ENCODE peak calls at places on chromosomes 13 and 19, in nine cellular contexts. Y, S, F, B, N, L, E, I and K are unnamed samples.

GRCh38 chr19:48967346-48968178 is 2.5 kb downstream of the FTL start:
- DNase-seq in I (no peak), Y (no peak), E (no peak), B (peak; percentile 69), F (no peak), L (no peak), N (peak; percentile 80), S (no peak), K (no peak)

GRCh38 chr19:11984986-11985385 is 20.1 kb downstream of the ZNF763 start:
- DNase-seq in B (no peak), E (no peak), L (peak; percentile 11), Y (no peak), S (no peak), I (no peak), F (no peak), N (no peak), K (no peak)

GRCh38 chr19:15461694-15462093 is 2.6 kb downstream of the RASAL3 start:
- DNase-seq in B (no peak), F (no peak), S (no peak), N (no peak), L (no peak), Y (no peak), I (no peak), E (no peak), K (no peak)

GRCh38 chr19:33175156-33175782 is 18.9 kb upstream of the LRP3 start:
- DNase-seq in F (no peak), B (no peak), E (no peak), S (no peak), N (no peak), L (no peak), Y (no peak), I (no peak), K (no peak)

GRCh38 chr19:56159009-56159501 is 16.8 kb upstream of the GALP start:
- DNase-seq in N (no peak), F (no peak), L (no peak), B (no peak), I (no peak), E (no peak), Y (no peak), S (no peak), K (no peak)

GRCh38 chr13:26621731-26622401 is 64.4 kb downstream of the WASF3 start:
- DNase-seq in I (no peak), B (no peak), E (no peak), F (no peak), S (no peak), Y (no peak), N (no peak), L (no peak), K (no peak)

GRCh38 chr19:8571006-8571411 is 6.2 kb downstream of the MYO1F start:
- DNase-seq in S (peak; percentile 29), N (peak; percentile 72), B (no peak), L (no peak), Y (peak; percentile 54), I (no peak), E (peak; percentile 44), F (peak; percentile 52), K (peak; percentile 44)

GRCh38 chr13:43087960-43088580 is 64.7 kb downstream of the DNAJC15 start:
- DNase-seq in Y (no peak), S (no peak), E (no peak), L (no peak), B (no peak), I (no peak), F (no peak), N (no peak), K (no peak)

GRCh38 chr13:99392806-99393135 is 85.6 kb upstream of the GPR183 start:
- DNase-seq in Y (no peak), L (no peak), E (no peak), F (no peak), S (no peak), I (no peak), B (no peak), N (no peak), K (no peak)

GRCh38 chr19:45404557-45405434 is at the start of gene PPP1R13L:
- DNase-seq in F (peak; percentile 49), E (peak; percentile 90), I (no peak), S (no peak), B (no peak), L (peak; percentile 79), N (peak; percentile 70), Y (peak; percentile 26), K (no peak)

GRCh38 chr13:30725331-30726085 is 9.8 kb upstream of the ALOX5AP start:
- DNase-seq in Y (no peak), B (no peak), F (no peak), L (no peak), I (no peak), E (no peak), N (no peak), S (no peak), K (no peak)

GRCh38 chr13:46288570-46289259 is 77.0 kb downstream of the LRRC63 start:
- DNase-seq in L (no peak), Y (no peak), N (peak; percentile 49), B (peak; percentile 63), S (no peak), I (no peak), E (no peak), F (no peak), K (no peak)

GRCh38 chr13:101452519-101453485 is at the start of gene ITGBL1:
- DNase-seq in B (no peak), Y (no peak), E (peak; percentile 63), I (no peak), F (no peak), S (no peak), N (no peak), L (no peak), K (no peak)

GRCh38 chr13:77285098-77285497 is 41.8 kb downstream of the MYCBP2 start:
- DNase-seq in B (no peak), E (no peak), L (no peak), Y (no peak), S (no peak), N (no peak), I (no peak), F (no peak), K (no peak)

GRCh38 chr19:42440357-42441046 is 2.2 kb downstream of the CXCL17 start:
- DNase-seq in L (peak; percentile 67), S (peak; percentile 63), N (peak; percentile 72), B (peak; percentile 37), Y (peak; percentile 45), F (peak; percentile 81), E (peak; percentile 87), I (no peak), K (peak; percentile 79)

GRCh38 chr19:29680447-29680846 is 15.2 kb downstream of the PLEKHF1 start:
- DNase-seq in I (no peak), N (no peak), B (no peak), Y (peak; percentile 80), E (peak; percentile 66), L (no peak), F (peak; percentile 70), S (peak; percentile 54), K (peak; percentile 71)